ENCODE peak calls at places on chromosomes 7 and 10, in five cellular contexts. K is H9, H is H1, I is trophoblast cell, D is mesenchymal stem cell. A is an unnamed sample.

GRCh38 chr7:78130443-78131200 is 332.0 kb downstream of the PHTF2 start:
- DNase-seq in K (no peak), H (no peak), I (no peak), D (peak; percentile 38), A (no peak)

GRCh38 chr10:115046686-115047244 is 46.4 kb upstream of the ATRNL1 start:
- DNase-seq in K (no peak), H (peak; percentile 23), I (no peak), D (no peak), A (no peak)

GRCh38 chr7:83859827-83860226 is 210.9 kb upstream of the SEMA3E start:
- DNase-seq in K (no peak), H (no peak), I (no peak), D (no peak), A (no peak)

GRCh38 chr7:118104812-118105441 is 79.0 kb upstream of the LSM8 start:
- DNase-seq in K (no peak), H (no peak), I (no peak), D (peak; percentile 38), A (no peak)

GRCh38 chr7:105975770-105976428 is 12.8 kb downstream of the CDHR3 start:
- DNase-seq in K (no peak), H (no peak), I (peak; percentile 97), D (peak; percentile 93), A (no peak)

GRCh38 chr10:34555653-34556052 is 259.4 kb downstream of the PARD3 start:
- DNase-seq in K (no peak), H (no peak), I (no peak), D (no peak), A (no peak)

GRCh38 chr10:44567471-44567870 is 182.6 kb upstream of the CXCL12 start:
- DNase-seq in K (no peak), H (no peak), I (no peak), D (no peak), A (no peak)

GRCh38 chr10:86373251-86373650 is 6.7 kb upstream of the GRID1 start:
- DNase-seq in K (no peak), H (no peak), I (no peak), D (no peak), A (no peak)

GRCh38 chr10:84665883-84666463 is 337.6 kb downstream of the CCSER2 start:
- DNase-seq in K (peak; percentile 86), H (peak; percentile 89), I (peak; percentile 22), D (no peak), A (no peak)

GRCh38 chr7:156558198-156558597 is 82.4 kb upstream of the RNF32 start:
- DNase-seq in K (no peak), H (no peak), I (no peak), D (no peak), A (no peak)

GRCh38 chr10:122126763-122127659 is 138.0 kb downstream of the TACC2 start:
- DNase-seq in K (peak; percentile 46), H (no peak), I (peak; percentile 30), D (peak; percentile 96), A (no peak)

GRCh38 chr7:30459591-30460245 is 18.9 kb downstream of the NOD1 start:
- DNase-seq in K (no peak), H (no peak), I (no peak), D (peak; percentile 88), A (no peak)

GRCh38 chr7:38424750-38425463 is 151.5 kb upstream of the TARP start:
- DNase-seq in K (no peak), H (no peak), I (no peak), D (no peak), A (no peak)

GRCh38 chr10:31707578-31708411 is 220.8 kb downstream of the ARHGAP12 start:
- DNase-seq in K (peak; percentile 48), H (no peak), I (no peak), D (peak; percentile 88), A (peak; percentile 51)

GRCh38 chr7:2596636-2597635 is 34.9 kb upstream of the TTYH3 start:
- DNase-seq in K (no peak), H (no peak), I (no peak), D (no peak), A (no peak)

GRCh38 chr7:2796358-2797352 is 47.5 kb downstream of the GNA12 start:
- DNase-seq in K (no peak), H (no peak), I (no peak), D (peak; percentile 65), A (no peak)

GRCh38 chr7:7816084-7816483 is 97.7 kb upstream of the RPA3 start:
- DNase-seq in K (no peak), H (no peak), I (no peak), D (no peak), A (no peak)

GRCh38 chr7:154777023-154777422 is 225.9 kb downstream of the PAXIP1 start:
- DNase-seq in K (no peak), H (no peak), I (peak; percentile 60), D (no peak), A (no peak)

GRCh38 chr10:75403144-75404022 is 1.8 kb upstream of the ZNF503 start:
- DNase-seq in K (peak; percentile 55), H (peak; percentile 76), I (no peak), D (peak; percentile 70), A (peak; percentile 71)

GRCh38 chr7:30254248-30254647 is 30.1 kb upstream of the ZNRF2 start:
- DNase-seq in K (no peak), H (no peak), I (no peak), D (no peak), A (no peak)

GRCh38 chr10:26697922-26698608 is 564 bp downstream of the PDSS1 start:
- DNase-seq in K (no peak), H (no peak), I (no peak), D (peak; percentile 25), A (no peak)

GRCh38 chr7:2529161-2530075 is 9.8 kb downstream of the LFNG start:
- DNase-seq in K (no peak), H (no peak), I (no peak), D (peak; percentile 63), A (no peak)

GRCh38 chr10:78520737-78521430 is 487.2 kb downstream of the RPS24 start:
- DNase-seq in K (peak; percentile 64), H (no peak), I (peak; percentile 36), D (peak; percentile 20), A (no peak)

GRCh38 chr10:14583252-14583651 is 191.4 kb downstream of the FAM107B start:
- DNase-seq in K (no peak), H (no peak), I (no peak), D (no peak), A (no peak)

GRCh38 chr10:22720667-22721066 is 6.3 kb upstream of the PIP4K2A start:
- DNase-seq in K (no peak), H (no peak), I (no peak), D (no peak), A (no peak)

GRCh38 chr10:124464028-124464751 is 2.6 kb downstream of the LHPP start:
- DNase-seq in K (no peak), H (no peak), I (no peak), D (peak; percentile 11), A (no peak)

GRCh38 chr10:75379234-75379724 is 22.3 kb downstream of the ZNF503 start:
- DNase-seq in K (no peak), H (no peak), I (no peak), D (peak; percentile 68), A (no peak)

GRCh38 chr10:1373287-1373686 is 317.1 kb downstream of the WDR37 start:
- DNase-seq in K (no peak), H (peak; percentile 37), I (no peak), D (no peak), A (no peak)

GRCh38 chr10:18008989-18009388 is 57.3 kb downstream of the SLC39A12 start:
- DNase-seq in K (no peak), H (no peak), I (no peak), D (no peak), A (no peak)

GRCh38 chr7:2870471-2870941 is 26.4 kb upstream of the GNA12 start:
- DNase-seq in K (peak; percentile 85), H (no peak), I (peak; percentile 14), D (peak; percentile 79), A (no peak)

GRCh38 chr10:117938104-117938503 is 108.6 kb downstream of the RAB11FIP2 start:
- DNase-seq in K (no peak), H (no peak), I (no peak), D (no peak), A (no peak)

GRCh38 chr7:6423942-6424701 is 23.6 kb downstream of the DAGLB start:
- DNase-seq in K (no peak), H (no peak), I (peak; percentile 78), D (no peak), A (no peak)

DNA sequence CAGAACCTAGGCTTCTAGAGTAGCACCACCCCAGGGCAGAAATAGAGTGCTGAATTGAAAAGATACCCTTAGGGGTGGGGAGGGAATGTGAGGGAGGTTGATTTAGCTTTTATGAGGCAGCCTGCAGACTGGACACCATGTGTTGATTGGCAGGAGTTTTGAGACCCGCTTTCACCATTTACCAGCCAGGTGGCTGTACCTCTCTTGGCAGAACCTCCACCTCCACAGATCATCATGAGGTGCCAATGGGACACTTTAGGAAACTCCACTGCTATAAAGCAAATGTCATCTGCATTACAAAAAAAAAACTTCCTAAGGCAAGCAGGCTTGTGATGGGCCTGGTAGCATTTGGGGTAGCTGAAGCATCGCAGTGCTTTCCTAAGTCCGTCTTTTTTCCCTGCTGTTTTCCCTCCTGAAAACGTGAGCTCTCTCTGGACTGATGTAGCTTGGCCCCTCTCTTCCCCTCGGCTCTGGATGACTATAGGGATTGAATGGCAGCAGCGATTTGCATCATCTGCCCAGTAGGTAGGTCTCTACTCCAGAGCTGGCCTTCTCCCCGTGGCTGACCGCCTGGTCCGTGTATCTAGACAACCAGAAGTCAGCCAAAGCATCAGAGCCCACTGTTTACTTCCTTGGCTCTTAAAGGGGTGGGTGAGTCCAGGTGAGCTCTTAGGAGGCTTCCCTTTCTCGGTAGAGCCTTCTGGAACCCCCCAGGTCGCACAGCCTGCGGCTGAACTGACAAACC is 1.3 kb downstream of the PCBD1 start:
- DNase-seq in K (no peak), H (no peak), I (no peak), D (no peak), A (no peak)
- H3K18ac ChIP-seq in K (no peak overlapping the region), H (peak overlapping the region; percentile 71), I (no peak overlapping the region), D (no peak overlapping the region), A (peak overlapping the region; percentile 20)

DNA sequence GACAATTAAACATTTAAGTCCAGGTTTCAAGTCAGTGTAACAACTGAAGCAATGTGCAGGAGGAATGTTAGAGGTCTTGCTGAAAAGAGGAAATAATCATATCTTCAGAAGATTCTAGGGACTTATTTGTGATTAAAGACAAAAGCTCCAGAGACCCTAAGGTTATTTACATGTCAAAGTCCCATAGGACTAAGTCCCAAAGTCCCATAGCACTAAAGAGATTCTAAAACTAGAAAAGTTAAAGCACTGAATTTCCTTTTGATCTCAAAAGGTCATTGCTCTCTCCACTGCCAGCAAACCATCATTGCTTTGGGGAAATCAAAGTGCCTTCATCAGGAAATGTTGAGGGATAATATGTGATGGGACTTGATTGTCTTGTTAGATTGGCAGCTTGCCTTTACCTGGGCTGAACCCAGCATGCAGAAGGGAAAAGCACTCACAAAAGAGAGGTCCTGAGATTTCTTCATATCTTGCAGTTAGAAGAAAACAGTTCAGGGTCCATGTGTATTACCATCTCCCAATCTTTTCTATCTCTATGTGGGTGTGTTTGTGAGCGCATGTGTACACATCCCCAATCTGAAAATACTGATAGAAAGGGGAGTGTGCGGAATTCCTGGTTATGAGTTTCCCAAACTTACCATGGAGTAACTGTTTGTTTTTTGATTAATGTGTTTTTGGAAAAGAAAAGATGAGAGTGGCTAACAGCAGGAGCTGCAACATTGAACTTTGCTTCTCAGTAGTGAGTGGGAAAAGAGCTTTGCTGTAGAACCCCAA is 21.8 kb downstream of the NUDT13 start:
- DNase-seq in K (no peak), H (no peak), I (no peak), D (no peak), A (no peak)
- H2BK12ac ChIP-seq in K (no peak overlapping the region), H (no peak overlapping the region), I (no peak overlapping the region), D (no peak overlapping the region), A (no peak overlapping the region)

GRCh38 chr7:99392659-99393362 is 15.6 kb downstream of the PDAP1 start:
- DNase-seq in K (peak; percentile 93), H (peak; percentile 91), I (peak; percentile 50), D (peak; percentile 70), A (peak; percentile 74)
- H3K9ac ChIP-seq in K (peak overlapping the region; percentile 37), H (no peak overlapping the region), I (peak overlapping the region; percentile 59), D (peak overlapping the region; percentile 29), A (peak overlapping the region; percentile 95)

GRCh38 chr7:13988011-13988410 is 1.5 kb downstream of the ETV1 start:
- DNase-seq in K (no peak), H (no peak), I (no peak), D (peak; percentile 80), A (no peak)
- H3K18ac ChIP-seq in K (no peak overlapping the region), H (no peak overlapping the region), I (no peak overlapping the region), D (no peak overlapping the region), A (no peak overlapping the region)